ENCODE peak calls at places on chromosomes 13 and 19, in five cellular contexts. V is GM12865, K is testis, U is fibroblast of pulmonary artery, D is uterus. L is an unnamed sample.
A peak's percentile ranks its signal among the peaks of the same experiment; 100 is the strongest.

GRCh38 chr19:41159861-41160260 is 33.2 kb upstream of the CYP2S1 start:
- DNase-seq in V (no peak), K (no peak), U (no peak), D (no peak), L (no peak)

GRCh38 chr13:24036115-24036514 is 124.4 kb upstream of the SPATA13 start:
- DNase-seq in V (no peak), K (peak; percentile 45), U (peak; percentile 87), D (no peak), L (no peak)

GRCh38 chr19:13053761-13054604 is 48.7 kb downstream of the LYL1 start:
- DNase-seq in V (no peak), K (peak; percentile 96), U (peak; percentile 99), D (peak; percentile 92), L (peak; percentile 99)

GRCh38 chr13:109297628-109298027 is 488.8 kb downstream of the IRS2 start:
- DNase-seq in V (no peak), K (no peak), U (peak; percentile 63), D (no peak), L (peak; percentile 93)

GRCh38 chr19:31174948-31175347 is 174.3 kb downstream of the TSHZ3 start:
- DNase-seq in V (no peak), K (no peak), U (no peak), D (no peak), L (no peak)

GRCh38 chr13:68056816-68057710 is 826.9 kb upstream of the PCDH9 start:
- DNase-seq in V (no peak), K (no peak), U (peak; percentile 61), D (no peak), L (no peak)

GRCh38 chr13:52827839-52828238 is 20.6 kb downstream of the PCDH8 start:
- DNase-seq in V (no peak), K (no peak), U (no peak), D (no peak), L (no peak)

GRCh38 chr13:110309661-110310524 is 2.8 kb downstream of the COL4A2 start:
- DNase-seq in V (no peak), K (no peak), U (no peak), D (no peak), L (no peak)

GRCh38 chr19:4597975-4598671 is 38.6 kb upstream of the SEMA6B start:
- DNase-seq in V (peak; percentile 52), K (peak; percentile 44), U (no peak), D (no peak), L (peak; percentile 53)

GRCh38 chr19:11984986-11985385 is 20.1 kb downstream of the ZNF763 start:
- DNase-seq in V (peak; percentile 26), K (no peak), U (no peak), D (no peak), L (no peak)

GRCh38 chr19:48925240-48925843 is 8.2 kb upstream of the DHDH start:
- DNase-seq in V (no peak), K (no peak), U (peak; percentile 63), D (no peak), L (peak; percentile 92)

GRCh38 chr13:46804391-46804815 is 7.4 kb upstream of the ESD start:
- DNase-seq in V (no peak), K (no peak), U (peak; percentile 82), D (no peak), L (peak; percentile 96)

GRCh38 chr13:45258339-45258685 is 57.5 kb upstream of the KCTD4 start:
- DNase-seq in V (no peak), K (no peak), U (peak; percentile 47), D (no peak), L (no peak)

GRCh38 chr19:35645680-35646511 is 2.2 kb upstream of the COX6B1 start:
- DNase-seq in V (no peak), K (no peak), U (no peak), D (no peak), L (no peak)

GRCh38 chr19:14004619-14005380 is 1.3 kb downstream of the RFX1 start:
- DNase-seq in V (peak; percentile 55), K (peak; percentile 73), U (no peak), D (no peak), L (no peak)

GRCh38 chr13:86877449-86877848 is 793.7 kb upstream of the SLITRK5 start:
- DNase-seq in V (no peak), K (no peak), U (no peak), D (no peak), L (no peak)

GRCh38 chr13:35763805-35764170 is 287.3 kb upstream of the MAB21L1 start:
- DNase-seq in V (no peak), K (no peak), U (no peak), D (no peak), L (no peak)

GRCh38 chr13:104586010-104586746 is 1520.0 kb upstream of the SLC10A2 start:
- DNase-seq in V (no peak), K (no peak), U (peak; percentile 89), D (no peak), L (peak; percentile 54)

GRCh38 chr13:112474869-112475268 is 98.7 kb downstream of the SPACA7 start:
- DNase-seq in V (no peak), K (no peak), U (no peak), D (no peak), L (no peak)

GRCh38 chr19:5579286-5579685 is 11.5 kb upstream of the TINCR start:
- DNase-seq in V (no peak), K (no peak), U (no peak), D (no peak), L (no peak)

GRCh38 chr13:27960362-27961226 is 8.5 kb downstream of the CDX2 start:
- DNase-seq in V (peak; percentile 45), K (peak; percentile 62), U (peak; percentile 31), D (no peak), L (peak; percentile 28)

GRCh38 chr13:99346328-99347070 is 39.3 kb upstream of the GPR183 start:
- DNase-seq in V (no peak), K (no peak), U (no peak), D (no peak), L (no peak)

GRCh38 chr13:59950201-59950730 is 213.5 kb downstream of the DIAPH3 start:
- DNase-seq in V (no peak), K (no peak), U (no peak), D (no peak), L (peak; percentile 2)

GRCh38 chr13:88958821-88959220 is 1287.7 kb downstream of the SLITRK5 start:
- DNase-seq in V (no peak), K (peak; percentile 25), U (peak; percentile 0), D (no peak), L (no peak)

GRCh38 chr13:98443329-98443728 is 133.6 kb downstream of the STK24 start:
- DNase-seq in V (no peak), K (no peak), U (peak; percentile 60), D (no peak), L (peak; percentile 89)

GRCh38 chr19:2600914-2601870 is 101.3 kb downstream of the GNG7 start:
- DNase-seq in V (no peak), K (no peak), U (no peak), D (no peak), L (no peak)

GRCh38 chr13:91946498-91947070 is 548.2 kb downstream of the GPC5 start:
- DNase-seq in V (peak; percentile 23), K (peak; percentile 16), U (peak; percentile 33), D (no peak), L (no peak)

GRCh38 chr13:28067526-28067925 is 32.9 kb downstream of the FLT3 start:
- DNase-seq in V (no peak), K (no peak), U (no peak), D (no peak), L (no peak)

GRCh38 chr19:44748426-44749254 is at the start of gene BCL3:
- DNase-seq in V (peak; percentile 81), K (peak; percentile 57), U (peak; percentile 80), D (peak; percentile 77), L (peak; percentile 86)

GRCh38 chr19:16899566-16900075 is 10.8 kb downstream of the F2RL3 start:
- DNase-seq in V (peak; percentile 79), K (peak; percentile 70), U (peak; percentile 45), D (no peak), L (peak; percentile 57)
- TF ChIP-seq CTCF in V (peak; percentile 81), K (peak; percentile 46), U (peak; percentile 56), D (no peak), L (peak; percentile 58)

DNA sequence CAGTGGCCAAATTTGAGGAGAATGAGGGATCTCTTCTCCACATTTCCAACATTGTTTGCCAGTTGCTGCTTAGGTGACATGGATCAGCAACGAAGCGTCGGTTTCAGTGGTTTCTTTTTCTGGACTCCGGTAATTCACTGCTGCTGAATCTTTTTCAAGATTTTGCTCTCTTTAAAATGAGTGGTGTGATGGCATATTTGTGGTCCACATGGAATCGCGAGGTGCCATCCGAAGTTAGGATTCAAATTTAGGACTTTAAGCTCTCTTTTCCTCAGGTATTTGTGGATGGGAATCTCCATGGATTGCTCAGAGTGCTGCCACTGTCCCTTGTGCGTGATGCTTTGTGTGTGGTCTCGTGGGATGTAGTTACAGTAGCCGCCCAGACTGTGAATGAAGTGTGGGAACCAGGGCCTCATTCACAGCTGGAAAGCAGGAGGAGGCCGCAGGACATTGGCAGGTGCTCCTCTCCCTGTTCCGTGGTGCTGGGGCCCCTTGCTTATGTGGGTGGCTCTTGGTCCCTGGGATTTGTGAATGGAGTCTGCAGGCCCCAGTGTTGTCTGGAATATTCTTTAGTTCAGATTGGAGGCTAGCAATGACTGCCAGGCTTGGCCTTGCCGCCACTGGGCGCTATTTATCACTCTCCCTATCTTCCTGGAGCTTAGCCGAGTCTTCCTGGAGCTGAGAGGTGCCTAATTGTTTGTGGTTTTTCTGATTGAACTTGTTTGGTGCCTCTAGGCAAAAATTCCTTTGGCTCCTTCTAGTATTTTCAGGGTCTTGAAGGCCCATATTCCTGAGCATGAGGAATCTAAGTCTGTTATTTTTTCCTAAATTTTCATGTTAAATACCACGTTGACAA is 1.5 kb downstream of the ILF3 start:
- DNase-seq in V (no peak), K (peak; percentile 38), U (peak; percentile 30), D (no peak), L (peak; percentile 54)
- H3K4me3 ChIP-seq in V (peak overlapping the region; percentile 76), K (peak overlapping the region; percentile 98), U (peak overlapping the region; percentile 98), D (peak overlapping the region; percentile 87), L (peak overlapping the region; percentile 81)

GRCh38 chr13:49497272-49497671 is 1.5 kb downstream of the PHF11 start:
- DNase-seq in V (no peak), K (no peak), U (no peak), D (no peak), L (no peak)

GRCh38 chr13:49499889-49500660 is 4.3 kb downstream of the PHF11 start:
- DNase-seq in V (no peak), K (no peak), U (peak; percentile 58), D (no peak), L (peak; percentile 70)

GRCh38 chr13:49494645-49495044 is 1.1 kb upstream of the PHF11 start:
- DNase-seq in V (no peak), K (no peak), U (no peak), D (no peak), L (no peak)

GRCh38 chr13:49498211-49498610 is 2.5 kb downstream of the PHF11 start:
- DNase-seq in V (no peak), K (no peak), U (no peak), D (no peak), L (peak; percentile 3)

GRCh38 chr13:49495783-49496762 is at the start of gene PHF11:
- DNase-seq in V (peak; percentile 97), K (peak; percentile 77), U (peak; percentile 66), D (peak; percentile 76), L (peak; percentile 73)
- TF ChIP-seq CTCF in V (peak; percentile 5), K (no peak), U (no peak), D (no peak), L (no peak)

DNA sequence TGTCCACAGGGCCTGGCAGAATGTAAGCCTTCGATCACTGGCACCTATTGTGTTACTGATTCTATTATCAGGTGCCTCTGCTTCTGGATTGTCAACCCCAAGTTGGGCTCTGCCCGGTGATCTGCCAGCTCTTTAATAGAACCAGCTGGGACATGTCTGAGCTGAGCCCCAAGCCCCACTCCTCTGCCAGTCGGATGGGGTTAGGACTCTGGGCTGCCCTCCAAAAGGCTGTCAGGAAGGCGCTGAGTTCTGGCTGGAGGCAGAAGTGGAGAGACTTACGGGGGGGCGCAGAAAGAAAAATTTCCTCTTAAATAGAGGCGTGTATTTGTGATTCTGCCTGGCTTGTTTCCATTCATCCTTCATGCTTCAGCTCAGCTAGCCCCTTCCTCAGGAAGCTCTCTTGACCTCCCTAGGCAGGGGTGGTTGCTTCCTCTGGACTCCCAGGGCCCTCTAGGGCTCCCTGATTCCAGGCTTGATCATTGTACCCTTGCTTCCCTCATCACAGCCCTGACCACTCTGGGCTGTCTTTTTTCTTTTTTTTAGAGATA is 976 bp upstream of the KCNK6 start:
- DNase-seq in V (no peak), K (no peak), U (peak; percentile 29), D (peak; percentile 66), L (no peak)
- H3K4me3 ChIP-seq in V (no peak overlapping the region), K (no peak overlapping the region), U (no peak overlapping the region), D (no peak overlapping the region), L (no peak overlapping the region)